ENCODE peak calls at places on chromosomes 11 and 22, in four cellular contexts. M is HCT116, S is fibroblast of lung, K is neural progenitor cell. Y is an unnamed sample. For H3K4me1, the result is how much of the 10 kb centered on the place peaks cover.

GRCh38 chr11:78646564-78647185 is 72.0 kb upstream of the NARS2 start:
- DNase-seq in S (peak), M (peak), K (peak), Y (peak)

GRCh38 chr22:37496651-37497599 is 10.7 kb upstream of the MFNG start:
- DNase-seq in S (peak), K (peak), M (no peak), Y (peak)

GRCh38 chr11:86257446-86257845 is 12.9 kb downstream of the EED start:
- DNase-seq in S (no peak), K (no peak), M (no peak), Y (no peak)

GRCh38 chr11:64120951-64121569 is 44.9 kb downstream of the MACROD1 start:
- DNase-seq in K (no peak), S (peak), M (no peak), Y (no peak)

GRCh38 chr11:82703796-82704195 is 29.9 kb downstream of the FAM181B start:
- DNase-seq in M (no peak), S (no peak), K (no peak), Y (no peak)

GRCh38 chr11:12421386-12421785 is 44.0 kb downstream of the PARVA start:
- DNase-seq in M (no peak), S (no peak), K (no peak), Y (no peak)

GRCh38 chr11:132048040-132048439 is 677.6 kb downstream of the NTM start:
- DNase-seq in M (no peak), S (no peak), K (no peak), Y (no peak)

GRCh38 chr11:89181111-89181510 is 3.4 kb downstream of the TYR start:
- DNase-seq in S (peak), M (no peak), K (no peak), Y (no peak)

GRCh38 chr11:34075178-34075820 is 23.8 kb downstream of the CAPRIN1 start:
- DNase-seq in S (peak), M (peak), K (no peak), Y (no peak)

GRCh38 chr11:64223001-64223651 is 2.9 kb downstream of the TRPT1 start:
- DNase-seq in S (no peak), K (no peak), M (no peak), Y (no peak)

GRCh38 chr11:106286881-106287504 is 209.5 kb downstream of the AASDHPPT start:
- DNase-seq in K (peak), M (no peak), S (no peak), Y (no peak)

GRCh38 chr11:86064236-86064803 is 4.6 kb downstream of the PICALM start:
- DNase-seq in S (no peak), K (no peak), M (no peak), Y (no peak)

GRCh38 chr11:94928146-94928995 is 45.0 kb downstream of the CWC15 start:
- DNase-seq in K (no peak), S (no peak), M (no peak), Y (no peak)

GRCh38 chr11:107591446-107592236 is 694 bp downstream of the ELMOD1 start:
- DNase-seq in K (peak), M (no peak), S (no peak), Y (no peak)

GRCh38 chr11:78838417-78838816 is 263.8 kb upstream of the NARS2 start:
- DNase-seq in K (no peak), S (peak), M (peak), Y (no peak)

GRCh38 chr22:46933040-46933439 is 170.6 kb downstream of the TBC1D22A start:
- DNase-seq in K (no peak), S (no peak), M (no peak), Y (no peak)

GRCh38 chr11:129728571-129728970 is 87.1 kb upstream of the TMEM45B start:
- DNase-seq in K (no peak), S (no peak), M (no peak), Y (no peak)

GRCh38 chr11:133977067-133977681 is 20.4 kb upstream of the IGSF9B start:
- DNase-seq in K (no peak), M (no peak), S (no peak), Y (peak)

GRCh38 chr11:85269109-85269508 is 358.0 kb downstream of the DLG2 start:
- DNase-seq in M (no peak), K (no peak), S (no peak), Y (no peak)

GRCh38 chr11:73866586-73866996 is 10.1 kb downstream of the COA4 start:
- DNase-seq in K (no peak), S (peak), M (peak), Y (no peak)

GRCh38 chr11:12900496-12900895 is 108.6 kb upstream of the RASSF10 start:
- DNase-seq in S (peak), K (no peak), M (no peak), Y (no peak)

GRCh38 chr11:69280994-69281393 is 13.0 kb upstream of the MYEOV start:
- DNase-seq in K (no peak), S (peak), M (peak), Y (no peak)

GRCh38 chr11:2138436-2139117 is 612 bp downstream of the IGF2 start:
- DNase-seq in M (no peak), K (peak), S (peak), Y (no peak)

GRCh38 chr11:122229611-122230386 is 113.8 kb upstream of the BLID start:
- DNase-seq in S (no peak), K (peak), M (no peak), Y (no peak)

GRCh38 chr11:19577391-19577831 is 135.2 kb upstream of the NAV2 start:
- DNase-seq in K (no peak), M (no peak), S (no peak), Y (no peak)

GRCh38 chr11:128725630-128726461 is 32.0 kb downstream of the FLI1 start:
- DNase-seq in K (no peak), M (no peak), S (peak), Y (no peak)

GRCh38 chr11:127411283-127411682 is 410.7 kb upstream of the KIRREL3 start:
- DNase-seq in S (no peak), M (no peak), K (no peak), Y (no peak)

GRCh38 chr11:121953122-121953521 is 162.9 kb downstream of the BLID start:
- DNase-seq in S (no peak), K (no peak), M (no peak), Y (no peak)

GRCh38 chr22:37357471-37357870 is 69.8 kb downstream of the ELFN2 start:
- DNase-seq in K (no peak), S (no peak), M (no peak), Y (no peak)

GRCh38 chr11:26993965-26994446 is at the start of gene FIBIN:
- DNase-seq in S (peak), M (no peak), K (peak), Y (no peak)

GRCh38 chr22:45226681-45227186 is 14.0 kb downstream of the KIAA0930 start:
- DNase-seq in M (no peak), K (no peak), S (no peak), Y (no peak)

GRCh38 chr11:116693206-116694016 is 79.4 kb downstream of the BUD13 start:
- DNase-seq in S (no peak), K (no peak), M (no peak), Y (no peak)

GRCh38 chr22:29030016-29030617 is 31.5 kb downstream of the C22orf31 start:
- DNase-seq in M (peak), K (no peak), S (peak), Y (no peak)

GRCh38 chr11:68470304-68470811 is 9.8 kb downstream of the PPP6R3 start:
- DNase-seq in M (no peak), K (no peak), S (no peak), Y (no peak)

GRCh38 chr22:22666307-22667091 is 22.1 kb downstream of the GGTLC2 start:
- DNase-seq in S (peak), M (no peak), K (peak), Y (peak)

GRCh38 chr11:113695207-113695606 is 10.9 kb downstream of the TMPRSS5 start:
- DNase-seq in S (no peak), K (no peak), M (no peak), Y (no peak)

GRCh38 chr11:36488096-36488495 is 22.0 kb downstream of the TRAF6 start:
- DNase-seq in S (no peak), K (no peak), M (no peak), Y (no peak)

GRCh38 chr22:41551882-41552582 is 7.8 kb upstream of the POLR3H start:
- DNase-seq in S (no peak), K (no peak), M (no peak), Y (no peak)
- H2AFZ ChIP-seq in S (no peak), K (no peak), M (no peak), Y (no peak)

DNA sequence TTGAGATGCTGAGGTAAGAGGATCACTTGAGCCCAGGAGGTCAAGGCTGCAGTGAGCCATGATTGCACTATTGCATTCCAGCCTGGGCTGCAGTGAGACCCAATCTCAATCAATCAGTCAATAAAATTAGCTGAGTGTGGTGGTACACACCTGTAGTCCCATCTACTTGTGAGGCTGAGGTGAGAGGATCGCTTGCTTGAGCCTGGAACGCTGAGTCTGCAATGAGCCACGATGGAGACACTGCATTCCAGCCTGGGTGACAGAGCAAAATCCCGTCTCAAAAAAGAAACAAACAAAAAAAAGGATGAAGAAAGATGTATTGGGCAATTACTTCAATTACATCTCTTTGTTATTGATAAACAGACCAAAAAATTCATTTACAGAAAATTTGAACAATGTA is 54.5 kb downstream of the MED15 start:
- DNase-seq in M (no peak), K (no peak), S (no peak), Y (no peak)
- H3K4me1 ChIP-seq in M (under half), K (under half), S (under half), Y (under half)

DNA sequence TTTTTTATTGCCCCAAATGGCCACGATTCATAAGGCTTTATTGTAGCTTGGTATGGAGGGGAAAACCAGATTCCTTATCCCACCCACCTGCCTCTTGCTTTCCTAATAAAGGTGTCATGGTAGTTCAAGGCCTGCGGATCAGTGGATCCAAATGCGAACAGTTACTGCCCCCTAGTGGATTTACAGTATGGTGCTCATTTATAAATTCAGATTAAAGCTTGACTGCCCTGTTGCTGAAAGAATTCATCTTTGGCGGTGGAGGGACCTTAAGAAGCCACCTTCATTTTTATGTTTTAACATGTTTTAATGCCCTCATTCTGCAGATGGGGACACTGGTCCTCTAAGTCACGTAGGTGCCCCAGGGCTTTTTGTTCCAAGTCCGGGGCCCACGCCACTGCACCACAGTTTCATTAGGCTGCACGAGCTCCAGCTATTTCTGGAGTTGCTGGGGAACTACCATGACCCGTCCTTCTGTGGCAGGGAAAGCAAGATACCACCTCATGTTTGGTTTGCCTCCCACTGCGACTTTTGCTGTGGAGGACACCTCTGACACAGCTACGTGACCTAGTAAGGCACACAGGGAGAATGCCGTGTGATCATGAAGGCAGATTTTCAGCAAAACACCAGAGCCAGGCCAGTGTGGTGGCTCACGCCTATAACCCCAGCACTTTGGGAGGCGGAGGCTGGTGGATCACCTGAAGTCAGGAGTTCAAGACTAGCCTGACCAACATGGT is 15.6 kb upstream of the INCENP start:
- DNase-seq in K (peak), S (peak), M (peak), Y (peak)
- H2AFZ ChIP-seq in K (peak), S (no peak), M (no peak), Y (no peak)

GRCh38 chr11:111691731-111692130 is 74.5 kb downstream of the PPP2R1B start:
- DNase-seq in S (no peak), M (no peak), K (peak), Y (no peak)
- H3K4me1 ChIP-seq in S (under half), M (under half), K (under half), Y (under half)

GRCh38 chr11:57974132-57974531 is 49.5 kb upstream of the OR9Q1 start:
- DNase-seq in K (no peak), M (no peak), S (no peak), Y (no peak)
- H2AFZ ChIP-seq in K (no peak), M (no peak), S (no peak), Y (no peak)

GRCh38 chr22:43007519-43008102 is 7.3 kb downstream of the PACSIN2 start:
- DNase-seq in K (no peak), S (no peak), M (no peak), Y (no peak)

GRCh38 chr22:43006753-43007152 is 8.2 kb downstream of the PACSIN2 start:
- DNase-seq in K (no peak), M (no peak), S (no peak), Y (no peak)

GRCh38 chr22:43004362-43005035 is 10.4 kb downstream of the PACSIN2 start:
- DNase-seq in M (no peak), S (peak), K (no peak), Y (no peak)

GRCh38 chr22:43006016-43006505 is 8.9 kb downstream of the PACSIN2 start:
- DNase-seq in K (no peak), S (no peak), M (no peak), Y (no peak)

DNA sequence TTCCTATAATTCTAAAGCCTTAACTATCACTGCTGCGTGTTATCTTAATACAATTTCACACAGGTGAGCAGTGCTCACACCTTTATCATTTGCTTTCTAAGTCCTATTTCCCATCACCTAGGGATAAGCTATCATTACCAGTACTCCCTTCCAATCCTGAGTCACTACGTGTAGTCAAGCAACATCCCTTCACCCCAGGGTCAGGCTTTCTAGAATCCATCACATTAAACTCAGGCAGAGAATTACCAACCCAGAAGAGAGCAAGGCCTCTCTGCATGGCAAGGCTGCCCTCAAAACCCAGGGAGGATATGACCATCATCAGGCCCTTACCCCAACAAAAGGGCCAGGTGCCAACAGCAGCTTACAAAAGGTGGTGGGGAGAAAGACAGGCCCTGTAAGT is 9.8 kb downstream of the PACSIN2 start:
- DNase-seq in K (no peak), M (no peak), S (no peak), Y (no peak)
- H3K4me1 ChIP-seq in K (under half), M (half or more), S (under half), Y (under half)

DNA sequence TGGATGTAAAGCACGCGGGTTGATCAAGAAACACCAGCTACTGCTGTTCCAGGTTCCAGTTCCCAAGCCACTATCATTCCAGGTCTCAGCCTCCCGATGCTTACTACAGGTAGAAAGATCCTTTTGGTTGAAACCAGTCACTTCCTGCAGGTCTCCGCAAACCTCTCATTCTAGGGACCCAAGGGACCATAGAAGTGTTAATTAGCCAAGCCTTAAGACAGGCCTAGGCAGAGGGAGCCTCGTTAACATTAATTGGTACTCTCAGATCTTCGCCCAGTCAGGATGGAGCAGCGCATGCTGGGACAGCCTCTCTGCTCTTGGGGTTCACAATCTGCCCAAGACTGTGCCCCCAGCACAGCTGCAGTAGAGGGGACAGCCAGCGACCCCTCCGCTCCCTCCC is 11.2 kb upstream of the OAF start:
- DNase-seq in K (no peak), S (no peak), M (no peak), Y (no peak)
- H2AFZ ChIP-seq in K (no peak), S (no peak), M (no peak), Y (no peak)

Y was measured in Karpas-422.